ENCODE peak calls at places on chromosome 3, in four cellular contexts. Y, S, E and H are unnamed samples.

GRCh38 chr3:52185837-52186236 is 12.1 kb upstream of the ALAS1 start:
- DNase-seq in S (no peak), Y (peak; percentile 21), E (no peak), H (no peak)

GRCh38 chr3:25664810-25665645 is at the start of gene TOP2B:
- DNase-seq in S (peak; percentile 97), Y (peak; percentile 97), E (peak; percentile 96), H (peak; percentile 97)

GRCh38 chr3:195240171-195240701 is 30.7 kb downstream of the XXYLT1 start:
- DNase-seq in E (peak; percentile 42), Y (no peak), S (peak; percentile 53), H (no peak)

GRCh38 chr3:69747511-69748248 is 8.4 kb downstream of the MITF start:
- DNase-seq in S (no peak), Y (no peak), E (no peak), H (no peak)

GRCh38 chr3:15860014-15860934 is 62.5 kb upstream of the ANKRD28 start:
- DNase-seq in S (no peak), Y (peak; percentile 76), E (no peak), H (peak; percentile 26)

GRCh38 chr3:97917813-97918536 is 54.3 kb downstream of the RIOX2 start:
- DNase-seq in Y (no peak), E (no peak), S (no peak), H (no peak)

GRCh38 chr3:14725564-14726420 is 50.9 kb downstream of the C3orf20 start:
- DNase-seq in E (no peak), S (peak; percentile 83), Y (no peak), H (peak; percentile 4)

GRCh38 chr3:160735801-160736200 is 20.2 kb upstream of the PPM1L start:
- DNase-seq in E (no peak), S (peak; percentile 7), Y (no peak), H (no peak)

GRCh38 chr3:159451482-159451881 is 537.2 kb upstream of the IL12A start:
- DNase-seq in E (no peak), Y (no peak), S (no peak), H (no peak)

GRCh38 chr3:50241163-50241562 is 5.2 kb downstream of the GNAI2 start:
- DNase-seq in Y (no peak), S (no peak), E (no peak), H (no peak)

DNA sequence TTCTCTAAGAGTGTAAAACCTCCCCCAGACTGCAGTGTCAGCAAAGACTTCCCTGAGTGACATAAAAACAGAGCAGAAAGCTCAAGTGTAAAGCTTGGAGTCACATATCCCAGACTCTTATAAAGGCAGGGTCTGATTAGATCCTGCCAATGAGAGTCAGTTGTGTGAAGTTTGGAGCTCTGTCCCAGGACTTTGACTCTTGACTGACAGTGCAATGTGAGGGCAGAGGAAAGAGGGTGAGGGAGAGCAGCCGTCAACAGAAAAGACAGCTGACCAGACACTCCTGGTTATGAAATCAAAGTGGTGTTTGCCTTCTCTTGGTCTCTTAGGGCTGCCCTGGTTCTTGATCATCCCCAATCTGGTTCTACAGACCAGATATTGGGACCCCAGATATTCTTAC is 393.2 kb downstream of the ERC2 start:
- DNase-seq in Y (no peak), S (no peak), E (no peak), H (no peak)
- H3K27ac ChIP-seq in Y (no peak overlapping the region), S (no peak overlapping the region), E (no peak overlapping the region), H (no peak overlapping the region)

GRCh38 chr3:128081226-128081625 is 29.0 kb downstream of the SEC61A1 start:
- DNase-seq in S (no peak), Y (no peak), E (no peak), H (no peak)
- H3K36me3 ChIP-seq in S (peaks cover 11% of the 10 kb centered on the region), Y (peaks cover 27% of the 10 kb centered on the region), E (peaks cover 12% of the 10 kb centered on the region), H (no peaks in the 10 kb centered on the region)

GRCh38 chr3:190601597-190601996 is 87.7 kb downstream of the IL1RAP start:
- DNase-seq in S (no peak), E (no peak), Y (no peak), H (no peak)
- H3K4me3 ChIP-seq in S (no peak overlapping the region), E (no peak overlapping the region), Y (no peak overlapping the region), H (no peak overlapping the region)

DNA sequence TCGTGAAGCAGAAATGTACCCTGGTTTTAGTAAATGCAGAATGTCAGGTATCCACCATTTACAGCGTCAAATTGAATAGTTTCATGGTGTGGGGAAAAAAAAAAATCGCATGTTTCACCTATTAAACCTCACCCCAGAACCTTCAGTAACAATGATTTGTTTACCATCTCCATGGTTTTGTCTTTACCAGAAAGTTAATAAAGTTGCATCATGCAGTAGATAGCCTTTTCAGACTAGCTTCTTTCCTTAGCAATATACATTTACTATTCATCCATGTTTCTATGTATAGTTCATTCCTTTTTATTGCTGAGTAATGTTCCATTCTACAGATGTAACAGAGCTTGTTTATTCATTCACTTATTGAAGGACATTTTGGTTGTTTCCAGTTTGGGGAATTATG is 1066.1 kb downstream of the FHIT start:
- DNase-seq in E (no peak), Y (no peak), S (no peak), H (no peak)
- H3K27ac ChIP-seq in E (no peak overlapping the region), Y (no peak overlapping the region), S (no peak overlapping the region), H (no peak overlapping the region)

GRCh38 chr3:45980819-45981218 is 14.8 kb downstream of the FYCO1 start:
- DNase-seq in Y (no peak), E (no peak), S (no peak), H (no peak)

GRCh38 chr3:45980229-45980813 is 15.3 kb downstream of the FYCO1 start:
- DNase-seq in E (no peak), Y (no peak), S (no peak), H (peak; percentile 23)

GRCh38 chr3:45979378-45979777 is 16.2 kb downstream of the FYCO1 start:
- DNase-seq in E (no peak), Y (no peak), S (no peak), H (no peak)

GRCh38 chr3:45983865-45984264 is 11.8 kb downstream of the FYCO1 start:
- DNase-seq in E (no peak), Y (no peak), S (no peak), H (no peak)

DNA sequence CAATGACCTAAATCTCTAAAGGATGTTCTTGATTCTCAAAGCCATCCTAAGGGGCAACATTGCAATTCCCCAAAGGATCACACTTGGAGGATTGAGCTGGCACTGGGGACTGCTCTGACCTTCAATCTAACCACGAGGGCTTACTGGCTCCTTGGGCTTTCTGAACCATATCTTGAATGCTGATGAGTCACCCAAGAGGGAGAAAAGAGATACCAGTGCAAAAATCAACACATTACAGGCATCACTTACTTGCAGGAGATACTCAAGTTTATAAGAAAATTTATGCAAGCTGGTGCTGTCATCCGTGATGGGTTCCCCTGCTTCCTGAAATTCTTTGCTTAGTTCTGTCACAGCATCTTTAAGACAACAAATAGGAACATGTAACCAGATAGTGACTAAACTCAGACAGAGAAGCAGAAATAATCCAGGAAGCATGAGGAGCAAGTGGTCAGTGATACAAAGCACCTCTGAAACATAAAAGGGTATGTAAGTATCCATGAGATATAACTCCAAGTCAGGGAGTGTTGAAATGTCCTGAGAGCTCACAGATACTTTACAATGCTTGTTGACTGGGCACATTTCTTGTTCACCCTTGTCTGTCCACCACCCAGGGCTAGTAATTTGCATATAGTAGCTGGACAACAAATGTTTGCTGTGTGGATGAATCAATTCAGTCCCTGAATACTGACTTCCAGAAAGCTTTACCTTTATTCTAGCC is 14.1 kb downstream of the FYCO1 start:
- DNase-seq in Y (no peak), S (no peak), E (no peak), H (peak; percentile 37)
- H3K36me3 ChIP-seq in Y (peaks cover 70% of the 10 kb centered on the region), S (peaks cover 80% of the 10 kb centered on the region), E (peaks cover 78% of the 10 kb centered on the region), H (peaks cover 16% of the 10 kb centered on the region)

GRCh38 chr3:43923101-43923979 is 232.6 kb downstream of the ABHD5 start:
- DNase-seq in Y (no peak), E (no peak), S (no peak), H (no peak)

GRCh38 chr3:43921056-43921455 is 230.3 kb downstream of the ABHD5 start:
- DNase-seq in S (no peak), E (no peak), Y (no peak), H (no peak)

GRCh38 chr3:43922374-43922773 is 231.6 kb downstream of the ABHD5 start:
- DNase-seq in E (no peak), S (no peak), Y (no peak), H (no peak)

DNA sequence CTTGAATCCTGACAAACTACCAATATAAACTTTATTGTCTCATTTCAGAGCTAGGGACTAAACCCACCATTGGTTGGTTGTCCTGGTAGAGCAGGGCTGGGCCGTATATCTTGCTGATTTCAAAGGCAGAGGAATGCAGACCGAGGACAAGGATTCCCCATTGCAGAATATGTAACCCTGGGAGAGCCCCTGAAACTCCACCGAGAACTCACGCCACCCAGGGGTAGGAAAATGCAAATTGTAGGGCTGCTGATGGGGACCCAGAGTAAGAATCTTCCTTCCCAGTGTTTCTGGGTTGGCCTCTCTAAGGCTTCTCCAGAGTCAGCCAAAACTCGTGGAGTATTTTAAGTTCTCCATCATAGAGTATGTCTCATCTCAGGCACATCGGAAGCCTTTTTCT is 235.3 kb downstream of the ABHD5 start:
- DNase-seq in E (no peak), S (no peak), Y (no peak), H (no peak)
- H3K4me3 ChIP-seq in E (no peak overlapping the region), S (no peak overlapping the region), Y (no peak overlapping the region), H (no peak overlapping the region)

DNA sequence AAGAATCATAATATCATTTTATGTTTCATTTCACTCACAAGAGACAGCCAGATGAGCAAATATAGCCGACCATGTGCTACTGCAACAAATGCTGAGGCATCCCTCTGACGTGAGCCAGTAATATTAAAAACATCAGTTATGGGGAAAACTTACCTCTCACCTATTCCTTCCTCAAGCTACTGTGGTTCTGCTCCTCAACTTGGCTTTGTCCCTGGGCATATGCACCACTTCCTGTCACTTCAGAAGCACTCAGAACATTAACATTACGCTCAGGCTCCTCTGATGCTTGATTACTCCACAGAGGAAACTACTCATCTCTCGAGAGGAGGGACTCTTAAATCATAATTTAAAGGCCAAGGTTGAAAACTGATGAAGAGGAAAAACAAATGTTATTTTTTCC is 457.0 kb upstream of the ALCAM start:
- DNase-seq in E (no peak), Y (no peak), S (no peak), H (no peak)
- H3K27ac ChIP-seq in E (no peak overlapping the region), Y (no peak overlapping the region), S (no peak overlapping the region), H (no peak overlapping the region)